ENCODE peak calls at places on chromosomes 12 and 14, in eight cellular contexts. O, T, C, Z, E, P, I and B are unnamed samples. For H3K27me3, the result is how much of the 10 kb centered on the place peaks cover.

GRCh38 chr12:50732591-50732990 is 31.3 kb upstream of the ATF1 start:
- DNase-seq in O (no peak), T (no peak), C (peak), Z (peak), E (no peak), P (no peak), I (peak), B (no peak)

GRCh38 chr14:67736771-67737170 is 35.1 kb downstream of the RDH12 start:
- DNase-seq in O (no peak), T (no peak), C (peak), Z (no peak), E (no peak), P (no peak), I (no peak), B (no peak)

GRCh38 chr14:90274019-90274418 is 17.7 kb downstream of the PSMC1 start:
- DNase-seq in O (peak), T (no peak), C (no peak), Z (no peak), E (no peak), P (no peak), I (no peak), B (no peak)

GRCh38 chr14:89688520-89688919 is 266.0 kb downstream of the EFCAB11 start:
- DNase-seq in O (no peak), T (no peak), C (no peak), Z (peak), E (no peak), P (no peak), I (no peak), B (no peak)

GRCh38 chr14:69592923-69593677 is 18.3 kb upstream of the SUSD6 start:
- DNase-seq in O (no peak), T (no peak), C (no peak), Z (peak), E (no peak), P (no peak), I (peak), B (no peak)

GRCh38 chr14:53327716-53328115 is 174.6 kb upstream of the DDHD1 start:
- DNase-seq in O (no peak), T (no peak), C (peak), Z (peak), E (no peak), P (no peak), I (peak), B (no peak)

GRCh38 chr12:61713121-61713520 is 547.1 kb upstream of the USP15 start:
- DNase-seq in O (no peak), T (no peak), C (no peak), Z (no peak), E (no peak), P (no peak), I (no peak), B (no peak)

GRCh38 chr12:46153267-46153872 is 115.5 kb downstream of the SLC38A1 start:
- DNase-seq in O (no peak), T (no peak), C (no peak), Z (peak), E (no peak), P (peak), I (peak), B (no peak)

GRCh38 chr12:4829793-4830162 is 79.9 kb upstream of the KCNA1 start:
- DNase-seq in O (no peak), T (no peak), C (no peak), Z (no peak), E (no peak), P (no peak), I (no peak), B (no peak)

GRCh38 chr12:128660532-128661215 is 163.1 kb downstream of the SLC15A4 start:
- DNase-seq in O (no peak), T (no peak), C (no peak), Z (no peak), E (no peak), P (no peak), I (no peak), B (no peak)

GRCh38 chr14:22656945-22657711 is 13.0 kb upstream of the OR6J1 start:
- DNase-seq in O (no peak), T (no peak), C (no peak), Z (peak), E (no peak), P (no peak), I (peak), B (no peak)

GRCh38 chr14:103161054-103161397 is 37.8 kb downstream of the TNFAIP2 start:
- DNase-seq in O (no peak), T (no peak), C (peak), Z (no peak), E (no peak), P (no peak), I (peak), B (no peak)

GRCh38 chr12:120666577-120667390 is 20.2 kb upstream of the MLEC start:
- DNase-seq in O (no peak), T (no peak), C (no peak), Z (no peak), E (no peak), P (no peak), I (no peak), B (no peak)

GRCh38 chr12:115375188-115375991 is 691.4 kb upstream of the TBX3 start:
- DNase-seq in O (no peak), T (no peak), C (peak), Z (peak), E (no peak), P (peak), I (peak), B (no peak)

GRCh38 chr12:78143717-78144116 is 313.0 kb downstream of the NAV3 start:
- DNase-seq in O (no peak), T (no peak), C (no peak), Z (no peak), E (no peak), P (no peak), I (no peak), B (no peak)

GRCh38 chr12:356276-356988 is 32.7 kb downstream of the KDM5A start:
- DNase-seq in O (no peak), T (no peak), C (peak), Z (peak), E (no peak), P (no peak), I (no peak), B (no peak)

GRCh38 chr12:15244341-15244740 is 23.1 kb upstream of the RERG start:
- DNase-seq in O (no peak), T (no peak), C (no peak), Z (no peak), E (no peak), P (no peak), I (no peak), B (no peak)

GRCh38 chr12:30696486-30696885 is 817 bp upstream of the IPO8 start:
- DNase-seq in O (no peak), T (no peak), C (no peak), Z (no peak), E (no peak), P (no peak), I (no peak), B (no peak)

GRCh38 chr12:1767407-1768090 is 52.8 kb upstream of the LRTM2 start:
- DNase-seq in O (no peak), T (no peak), C (no peak), Z (no peak), E (no peak), P (no peak), I (no peak), B (no peak)

GRCh38 chr12:60398547-60398946 is 802.7 kb downstream of the SLC16A7 start:
- DNase-seq in O (no peak), T (no peak), C (no peak), Z (no peak), E (no peak), P (no peak), I (peak), B (no peak)

GRCh38 chr14:63986789-63987533 is 134.2 kb downstream of the SYNE2 start:
- DNase-seq in O (no peak), T (peak), C (no peak), Z (peak), E (no peak), P (no peak), I (peak), B (no peak)

DNA sequence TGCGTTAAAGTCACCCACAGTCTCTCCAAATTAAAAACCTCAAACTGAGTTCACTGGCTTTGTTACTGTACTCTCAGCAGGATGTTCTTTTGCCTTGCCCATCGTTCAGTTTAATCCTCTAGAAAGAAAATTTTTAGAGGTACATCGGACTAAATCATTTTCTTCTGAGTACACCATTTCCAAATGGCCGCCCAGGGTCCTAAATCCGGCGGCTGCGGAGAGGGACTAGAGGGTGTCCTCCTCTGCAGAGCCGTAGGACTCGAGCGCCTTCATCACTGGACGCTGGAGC is 1.4 kb downstream of the LIN7A start:
- DNase-seq in O (no peak), T (no peak), C (no peak), Z (no peak), E (no peak), P (no peak), I (peak), B (no peak)
- H3K27me3 ChIP-seq in O (under half), T (under half), C (under half), Z (under half), E (under half), P (under half), I (under half), B (under half)

GRCh38 chr14:72476657-72477499 is 417.0 kb downstream of the DPF3 start:
- DNase-seq in O (peak), T (no peak), C (no peak), Z (peak), E (peak), P (peak), I (peak), B (peak)

GRCh38 chr14:72480465-72481243 is 413.2 kb downstream of the DPF3 start:
- DNase-seq in O (no peak), T (no peak), C (no peak), Z (peak), E (no peak), P (peak), I (no peak), B (no peak)

GRCh38 chr14:72478397-72479025 is 415.4 kb downstream of the DPF3 start:
- DNase-seq in O (no peak), T (no peak), C (no peak), Z (no peak), E (no peak), P (no peak), I (no peak), B (no peak)

GRCh38 chr14:72479471-72479931 is 414.4 kb downstream of the DPF3 start:
- DNase-seq in O (no peak), T (no peak), C (no peak), Z (peak), E (no peak), P (peak), I (no peak), B (no peak)
- H3K27me3 ChIP-seq in O (under half), T (under half), C (under half), Z (under half), E (under half), P (under half), I (under half), B (under half)

GRCh38 chr14:49919825-49920224 is 26.9 kb downstream of the ARF6 start:
- DNase-seq in O (no peak), T (no peak), C (no peak), Z (no peak), E (no peak), P (no peak), I (peak), B (no peak)

GRCh38 chr14:49920935-49921334 is 28.1 kb downstream of the ARF6 start:
- DNase-seq in O (no peak), T (no peak), C (no peak), Z (no peak), E (no peak), P (no peak), I (no peak), B (no peak)

GRCh38 chr14:49921401-49921800 is 28.5 kb downstream of the ARF6 start:
- DNase-seq in O (no peak), T (no peak), C (no peak), Z (no peak), E (no peak), P (no peak), I (no peak), B (no peak)

GRCh38 chr14:49918709-49919108 is 25.8 kb downstream of the ARF6 start:
- DNase-seq in O (no peak), T (no peak), C (no peak), Z (no peak), E (no peak), P (no peak), I (no peak), B (no peak)

DNA sequence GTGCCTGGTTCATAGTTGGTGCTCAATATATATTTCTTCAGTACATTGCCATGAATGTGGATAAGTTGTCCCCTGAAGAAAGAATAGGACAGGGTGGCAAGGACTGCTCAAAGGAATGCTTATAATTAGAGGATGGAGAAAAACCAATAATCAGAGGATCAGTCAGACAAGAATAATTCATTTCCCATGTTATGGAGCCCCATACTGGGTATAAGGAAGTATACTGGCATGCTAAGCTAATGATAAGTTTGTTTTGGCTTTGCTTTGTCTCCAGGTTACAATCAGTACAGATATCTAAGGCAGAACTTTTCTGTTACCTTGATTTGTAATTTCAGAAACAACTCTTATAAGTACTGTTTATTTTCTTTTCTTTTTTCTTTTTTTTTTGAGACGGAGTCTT is 27.4 kb downstream of the ARF6 start:
- DNase-seq in O (no peak), T (no peak), C (no peak), Z (no peak), E (no peak), P (no peak), I (no peak), B (no peak)
- H3K27me3 ChIP-seq in O (under half), T (under half), C (under half), Z (under half), E (under half), P (under half), I (under half), B (under half)

GRCh38 chr12:51948066-51948465 is 3.4 kb upstream of the ACVR1B start:
- DNase-seq in O (no peak), T (no peak), C (no peak), Z (no peak), E (no peak), P (no peak), I (no peak), B (no peak)
- H3K27me3 ChIP-seq in O (under half), T (under half), C (under half), Z (under half), E (under half), P (half or more), I (under half), B (under half)

GRCh38 chr12:31796270-31796951 is 67.6 kb upstream of the AMN1 start:
- DNase-seq in O (no peak), T (no peak), C (no peak), Z (no peak), E (no peak), P (no peak), I (no peak), B (no peak)
- H3K27me3 ChIP-seq in O (under half), T (under half), C (under half), Z (under half), E (under half), P (under half), I (under half), B (under half)

GRCh38 chr12:52598966-52599365 is 2.3 kb downstream of the KRT72 start:
- DNase-seq in O (no peak), T (no peak), C (no peak), Z (no peak), E (no peak), P (no peak), I (no peak), B (no peak)
- H3K27me3 ChIP-seq in O (under half), T (under half), C (under half), Z (under half), E (half or more), P (half or more), I (under half), B (under half)